ENCODE peak calls at places on chromosomes 11 and 22, in four cellular contexts. R is coronary artery, N is sigmoid colon, A is GM13977. Y is an unnamed sample.

GRCh38 chr11:66720223-66720898 is 8.7 kb downstream of the SPTBN2 start:
- DNase-seq in R (no peak), N (no peak), A (no peak), Y (no peak)

GRCh38 chr11:103849366-103849765 is 187.1 kb upstream of the DDI1 start:
- DNase-seq in R (no peak), N (no peak), A (no peak), Y (no peak)

GRCh38 chr22:37330200-37331033 is 48.1 kb downstream of the CYTH4 start:
- DNase-seq in R (no peak), N (no peak), A (peak; percentile 68), Y (peak; percentile 73)

GRCh38 chr11:1953489-1954284 is 6.6 kb downstream of the MRPL23 start:
- DNase-seq in R (no peak), N (peak; percentile 38), A (no peak), Y (no peak)

GRCh38 chr11:120912504-120912903 is 111.4 kb upstream of the TBCEL start:
- DNase-seq in R (no peak), N (no peak), A (peak; percentile 60), Y (peak; percentile 62)

GRCh38 chr11:64763804-64764611 is 4.2 kb upstream of the PYGM start:
- DNase-seq in R (no peak), N (no peak), A (peak; percentile 27), Y (peak; percentile 25)

GRCh38 chr11:26987726-26988125 is 6.2 kb upstream of the FIBIN start:
- DNase-seq in R (no peak), N (no peak), A (no peak), Y (no peak)

GRCh38 chr11:134863294-134863693 is 451.3 kb upstream of the B3GAT1 start:
- DNase-seq in R (peak; percentile 19), N (no peak), A (no peak), Y (no peak)

GRCh38 chr22:45959719-45960476 is 17.1 kb downstream of the WNT7B start:
- DNase-seq in R (no peak), N (no peak), A (no peak), Y (no peak)

GRCh38 chr11:62132188-62132587 is 8.4 kb downstream of the INCENP start:
- DNase-seq in R (no peak), N (no peak), A (no peak), Y (no peak)

GRCh38 chr22:22716136-22716535 is 71.7 kb downstream of the GGTLC2 start:
- DNase-seq in R (peak; percentile 59), N (no peak), A (no peak), Y (no peak)

GRCh38 chr22:40498454-40499186 is 128.2 kb downstream of the SGSM3 start:
- DNase-seq in R (no peak), N (no peak), A (peak; percentile 28), Y (no peak)

GRCh38 chr11:24935059-24935458 is 438.2 kb downstream of the LUZP2 start:
- DNase-seq in R (no peak), N (no peak), A (no peak), Y (no peak)

GRCh38 chr22:45497746-45498145 is 4.9 kb upstream of the FBLN1 start:
- DNase-seq in R (no peak), N (no peak), A (no peak), Y (no peak)

GRCh38 chr11:65492637-65493366 is 6.0 kb upstream of the MALAT1 start:
- DNase-seq in R (peak; percentile 90), N (peak; percentile 97), A (peak; percentile 38), Y (no peak)

GRCh38 chr11:75654314-75654713 is 14.5 kb downstream of the MAP6 start:
- DNase-seq in R (no peak), N (no peak), A (peak; percentile 64), Y (peak; percentile 53)

GRCh38 chr11:75815345-75815983 is 454 bp downstream of the UVRAG start:
- DNase-seq in R (peak; percentile 85), N (peak; percentile 83), A (no peak), Y (no peak)

GRCh38 chr11:34234086-34234740 is 123.6 kb downstream of the ABTB2 start:
- DNase-seq in R (no peak), N (no peak), A (peak; percentile 47), Y (peak; percentile 63)

GRCh38 chr11:31810779-31811647 is at the start of gene PAX6:
- DNase-seq in R (no peak), N (peak; percentile 60), A (peak; percentile 85), Y (peak; percentile 79)

GRCh38 chr11:131712897-131713296 is 342.5 kb downstream of the NTM start:
- DNase-seq in R (no peak), N (no peak), A (no peak), Y (no peak)

GRCh38 chr11:45405916-45406670 is 120.0 kb upstream of the SYT13 start:
- DNase-seq in R (no peak), N (no peak), A (no peak), Y (no peak)
- TF ChIP-seq CTCF in R (no peak), N (no peak), A (peak; percentile 29), Y (no peak)

DNA sequence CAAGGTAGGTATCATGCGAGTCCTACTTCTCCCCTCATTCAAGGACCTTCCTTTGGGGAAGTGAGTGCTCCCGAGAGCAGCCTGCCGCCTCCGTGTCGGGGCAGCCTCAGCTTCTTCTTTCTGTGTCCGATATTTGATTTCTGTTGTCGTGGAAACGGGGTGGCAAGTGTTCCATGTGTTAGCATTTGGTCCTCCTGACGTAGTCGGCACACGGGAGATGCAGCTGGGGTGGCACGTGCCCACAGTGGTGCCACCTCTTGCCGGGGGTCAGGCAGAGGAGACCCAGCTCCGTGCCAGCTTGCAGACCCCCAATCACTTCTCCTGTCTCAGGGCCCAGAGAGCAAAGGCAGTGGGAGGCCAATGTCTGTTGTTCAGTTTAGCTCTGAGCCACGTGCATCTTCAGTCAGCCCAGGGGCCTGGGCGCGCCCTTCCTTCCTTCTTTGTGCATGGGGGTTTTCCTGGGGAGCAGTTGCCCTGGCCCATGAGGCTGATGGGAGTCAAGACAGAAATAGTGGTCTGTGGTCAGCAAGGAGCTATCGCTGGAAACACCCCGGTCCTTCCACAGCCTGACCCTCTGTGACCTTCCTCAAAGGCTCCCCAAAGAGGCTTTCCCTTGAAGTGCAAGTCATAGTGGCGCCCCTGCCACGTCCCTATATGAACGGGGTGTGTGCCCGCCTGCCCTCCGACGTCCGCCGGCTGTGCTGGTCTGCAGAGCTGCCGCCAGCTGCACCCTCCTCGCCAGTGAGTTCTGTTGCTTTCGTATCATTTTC is 44.5 kb downstream of the PARVB start:
- DNase-seq in R (no peak), N (no peak), A (peak; percentile 75), Y (peak; percentile 84)
- TF ChIP-seq CTCF in R (no peak), N (no peak), A (peak; percentile 10), Y (no peak)

GRCh38 chr11:43648888-43649287 is 31.6 kb upstream of the HSD17B12 start:
- DNase-seq in R (no peak), N (no peak), A (no peak), Y (no peak)

GRCh38 chr11:43646767-43647166 is 33.8 kb upstream of the HSD17B12 start:
- DNase-seq in R (no peak), N (no peak), A (no peak), Y (no peak)

GRCh38 chr11:43639920-43640319 is 40.6 kb upstream of the HSD17B12 start:
- DNase-seq in R (no peak), N (no peak), A (no peak), Y (no peak)

GRCh38 chr11:43644626-43645299 is 35.8 kb upstream of the HSD17B12 start:
- DNase-seq in R (no peak), N (no peak), A (peak; percentile 6), Y (peak; percentile 21)

GRCh38 chr11:43643898-43644625 is 36.5 kb upstream of the HSD17B12 start:
- DNase-seq in R (peak; percentile 80), N (peak; percentile 90), A (peak; percentile 88), Y (peak; percentile 91)
- TF ChIP-seq CTCF in R (no peak), N (no peak), A (peak; percentile 18), Y (no peak)

DNA sequence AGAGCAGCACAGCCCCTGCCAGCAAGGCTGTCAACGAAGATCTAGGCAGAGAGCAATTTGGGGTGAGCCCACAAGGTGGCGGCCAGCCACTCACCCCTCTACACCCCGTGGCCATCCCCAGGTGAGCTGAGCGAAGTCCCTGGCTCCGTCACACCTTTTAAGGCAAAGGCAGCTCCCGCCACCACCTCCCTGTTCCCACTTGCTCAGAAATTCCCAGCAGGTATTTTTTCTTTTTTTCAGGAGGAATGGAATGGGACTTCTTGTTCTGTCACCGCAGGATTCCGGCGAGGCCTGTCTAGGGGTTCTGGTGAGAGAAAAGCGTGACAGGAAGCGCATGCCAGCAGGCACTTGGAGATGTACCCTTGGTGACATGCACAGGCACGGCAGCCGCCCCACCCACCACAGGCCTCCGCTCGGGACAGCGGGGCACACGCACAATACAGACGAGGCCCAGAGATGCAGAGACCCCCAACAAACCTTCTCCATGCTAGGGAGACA is 10.0 kb downstream of the RPL3 start:
- DNase-seq in R (no peak), N (no peak), A (no peak), Y (no peak)
- TF ChIP-seq CTCF in R (no peak), N (no peak), A (no peak), Y (no peak)

GRCh38 chr22:21642584-21643448 is 714 bp downstream of the SDF2L1 start:
- DNase-seq in R (no peak), N (no peak), A (peak; percentile 82), Y (peak; percentile 72)
- TF ChIP-seq CTCF in R (no peak), N (no peak), A (peak; percentile 82), Y (peak; percentile 69)

GRCh38 chr11:93606721-93607120 is 54.8 kb upstream of the CEP295 start:
- DNase-seq in R (no peak), N (no peak), A (no peak), Y (no peak)
- TF ChIP-seq CTCF in R (no peak), N (no peak), A (no peak), Y (no peak)

DNA sequence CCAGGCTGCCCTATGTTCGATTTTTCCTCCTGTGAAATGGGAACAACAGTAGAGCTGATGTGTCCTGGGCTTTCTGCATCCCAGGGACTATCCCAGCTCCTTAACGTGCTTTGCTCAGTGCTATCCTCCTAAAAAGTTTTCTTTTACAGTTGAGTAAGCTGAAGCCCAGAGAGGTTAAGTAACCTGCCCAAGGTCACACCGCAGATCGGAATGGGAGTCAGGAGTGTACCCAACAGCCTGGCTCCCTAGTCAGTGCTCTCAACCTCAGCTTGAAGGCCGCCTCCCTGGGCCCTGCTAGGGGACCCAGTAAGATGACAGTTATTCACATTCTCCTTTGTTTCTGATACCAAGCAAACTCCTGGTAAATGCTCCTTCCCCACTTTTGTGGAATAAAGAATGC is 45.9 kb downstream of the PARVB start:
- DNase-seq in R (no peak), N (no peak), A (no peak), Y (no peak)
- TF ChIP-seq CTCF in R (no peak), N (no peak), A (no peak), Y (no peak)

GRCh38 chr11:2975594-2975993 is 16.5 kb downstream of the NAP1L4 start:
- DNase-seq in R (no peak), N (no peak), A (peak; percentile 36), Y (peak; percentile 43)

GRCh38 chr11:2974272-2974671 is 17.9 kb downstream of the NAP1L4 start:
- DNase-seq in R (no peak), N (no peak), A (no peak), Y (no peak)

GRCh38 chr11:2976289-2977063 is 15.7 kb downstream of the NAP1L4 start:
- DNase-seq in R (no peak), N (no peak), A (no peak), Y (no peak)

GRCh38 chr11:2980168-2980840 is 11.8 kb downstream of the NAP1L4 start:
- DNase-seq in R (no peak), N (no peak), A (no peak), Y (no peak)

GRCh38 chr11:2977113-2977512 is 15.0 kb downstream of the NAP1L4 start:
- DNase-seq in R (no peak), N (no peak), A (no peak), Y (no peak)
- TF ChIP-seq CTCF in R (no peak), N (no peak), A (no peak), Y (no peak)